ENCODE peak calls at places on chromosomes 7 and 10, in six cellular contexts. O, B, U, F, H and C are unnamed samples.

GRCh38 chr7:121343302-121343701 is 14.5 kb downstream of the WNT16 start:
- DNase-seq in O (no peak), U (no peak), F (no peak), B (no peak), H (no peak), C (no peak)

GRCh38 chr10:132388901-132389630 is 7.9 kb upstream of the PWWP2B start:
- DNase-seq in H (no peak), B (no peak), O (no peak), F (no peak), U (no peak), C (no peak)

GRCh38 chr7:105924950-105925349 is 38.1 kb upstream of the CDHR3 start:
- DNase-seq in B (no peak), O (no peak), U (peak), H (no peak), F (no peak), C (no peak)

GRCh38 chr7:140841316-140841715 is 83.4 kb downstream of the BRAF start:
- DNase-seq in B (no peak), H (no peak), F (no peak), U (no peak), O (no peak), C (peak)

GRCh38 chr7:134513169-134513752 is 14.1 kb upstream of the AKR1B10 start:
- DNase-seq in O (peak), U (peak), B (peak), H (peak), F (peak), C (peak)

GRCh38 chr10:18651324-18652007 is at the start of gene NSUN6:
- DNase-seq in H (peak), F (peak), O (no peak), U (peak), B (peak), C (peak)

GRCh38 chr10:11051001-11051324 is 33.3 kb downstream of the CELF2 start:
- DNase-seq in U (no peak), H (no peak), B (no peak), O (no peak), F (no peak), C (no peak)

GRCh38 chr7:22885824-22886255 is 63.2 kb upstream of the TOMM7 start:
- DNase-seq in U (peak), B (no peak), F (no peak), H (no peak), O (no peak), C (no peak)

GRCh38 chr10:132899751-132900065 is 42.7 kb downstream of the CFAP46 start:
- DNase-seq in H (no peak), B (no peak), U (no peak), O (no peak), F (no peak), C (no peak)

GRCh38 chr7:147193476-147193875 is 1076.9 kb downstream of the CNTNAP2 start:
- DNase-seq in F (no peak), H (no peak), O (no peak), B (no peak), U (no peak), C (no peak)

GRCh38 chr10:60717852-60718251 is 60.4 kb upstream of the CDK1 start:
- DNase-seq in O (no peak), F (no peak), H (no peak), B (no peak), U (peak), C (no peak)

DNA sequence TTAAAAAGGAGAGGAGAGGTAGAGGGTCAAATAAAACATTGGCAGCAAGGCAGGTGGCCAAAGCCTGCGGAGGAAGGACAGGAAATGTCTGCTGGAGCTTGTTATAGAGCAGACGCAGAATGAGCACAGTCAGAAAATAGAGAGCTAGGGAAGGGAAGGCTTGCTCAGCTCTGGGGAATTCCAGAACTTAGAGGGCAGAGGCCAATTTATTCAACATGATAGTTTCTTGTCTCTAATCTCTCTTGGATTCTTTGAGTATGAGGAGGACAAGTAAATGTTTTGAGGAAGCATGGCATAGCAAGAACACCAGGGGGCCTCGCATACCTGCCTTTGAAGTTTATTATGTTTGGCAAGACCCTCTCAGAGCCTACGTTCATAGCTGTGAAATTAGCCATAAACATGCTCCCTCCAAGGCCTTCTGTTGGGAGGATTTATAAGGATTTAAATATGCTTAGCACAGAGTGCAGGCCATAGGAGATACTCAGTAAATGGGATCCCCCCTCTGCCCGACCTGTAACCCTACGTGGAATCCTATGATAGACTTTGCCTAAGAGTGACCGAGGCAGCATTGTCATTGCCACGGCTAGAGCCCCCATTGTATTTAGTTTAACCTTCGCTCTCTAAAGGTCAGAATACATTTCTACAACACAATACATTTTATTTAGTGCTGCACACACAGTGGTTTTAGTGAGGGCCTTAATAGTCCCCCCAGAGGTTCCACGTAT is 293.9 kb downstream of the CCDC3 start:
- DNase-seq in B (no peak), F (no peak), U (peak), O (no peak), H (peak), C (peak)
- TF ChIP-seq CTCF in B (peak), F (peak), U (peak), O (peak), H (peak), C (peak)

GRCh38 chr7:131506597-131506996 is 49.8 kb downstream of the PODXL start:
- DNase-seq in O (no peak), F (no peak), B (no peak), U (no peak), H (no peak), C (no peak)
- TF ChIP-seq CTCF in O (peak), F (no peak), B (no peak), U (no peak), H (peak), C (no peak)

DNA sequence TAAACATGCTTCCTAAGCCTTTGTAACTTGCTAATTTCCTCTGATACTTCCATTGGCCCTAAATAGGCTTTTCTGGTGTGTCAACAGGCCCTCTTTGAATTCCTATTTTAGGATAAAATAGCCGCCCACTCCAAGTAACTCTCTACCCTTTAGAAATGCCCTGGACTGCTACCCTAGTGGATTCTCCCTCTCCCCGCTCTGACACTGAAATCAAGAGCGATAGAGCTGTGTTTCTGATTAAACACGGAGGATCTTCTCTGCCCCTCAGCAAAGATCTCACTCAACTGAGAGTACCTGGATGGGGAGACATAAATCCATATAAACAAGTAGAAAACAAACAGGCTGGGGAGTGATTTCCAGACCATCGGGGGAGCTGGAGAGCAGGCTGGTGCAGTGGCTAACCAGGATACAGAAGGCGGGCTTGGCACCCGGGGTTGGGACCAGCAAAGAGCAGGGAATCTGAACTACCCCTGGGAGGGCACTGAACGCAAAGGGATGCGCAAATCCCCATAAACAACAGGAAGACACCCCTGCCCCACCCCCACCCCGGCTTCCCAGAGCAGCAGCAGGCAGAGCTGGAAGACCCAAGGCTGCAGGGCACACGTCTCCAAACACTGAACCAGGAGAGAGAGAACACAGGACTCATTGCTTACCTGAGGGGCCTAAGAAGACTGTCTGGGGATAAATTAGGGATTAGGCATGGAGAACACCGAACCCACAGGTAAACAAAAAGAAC is 2.5 kb downstream of the ASB13 start:
- DNase-seq in O (no peak), H (no peak), B (no peak), U (no peak), F (no peak), C (no peak)
- TF ChIP-seq CTCF in O (no peak), H (no peak), B (no peak), U (no peak), F (no peak), C (no peak)

DNA sequence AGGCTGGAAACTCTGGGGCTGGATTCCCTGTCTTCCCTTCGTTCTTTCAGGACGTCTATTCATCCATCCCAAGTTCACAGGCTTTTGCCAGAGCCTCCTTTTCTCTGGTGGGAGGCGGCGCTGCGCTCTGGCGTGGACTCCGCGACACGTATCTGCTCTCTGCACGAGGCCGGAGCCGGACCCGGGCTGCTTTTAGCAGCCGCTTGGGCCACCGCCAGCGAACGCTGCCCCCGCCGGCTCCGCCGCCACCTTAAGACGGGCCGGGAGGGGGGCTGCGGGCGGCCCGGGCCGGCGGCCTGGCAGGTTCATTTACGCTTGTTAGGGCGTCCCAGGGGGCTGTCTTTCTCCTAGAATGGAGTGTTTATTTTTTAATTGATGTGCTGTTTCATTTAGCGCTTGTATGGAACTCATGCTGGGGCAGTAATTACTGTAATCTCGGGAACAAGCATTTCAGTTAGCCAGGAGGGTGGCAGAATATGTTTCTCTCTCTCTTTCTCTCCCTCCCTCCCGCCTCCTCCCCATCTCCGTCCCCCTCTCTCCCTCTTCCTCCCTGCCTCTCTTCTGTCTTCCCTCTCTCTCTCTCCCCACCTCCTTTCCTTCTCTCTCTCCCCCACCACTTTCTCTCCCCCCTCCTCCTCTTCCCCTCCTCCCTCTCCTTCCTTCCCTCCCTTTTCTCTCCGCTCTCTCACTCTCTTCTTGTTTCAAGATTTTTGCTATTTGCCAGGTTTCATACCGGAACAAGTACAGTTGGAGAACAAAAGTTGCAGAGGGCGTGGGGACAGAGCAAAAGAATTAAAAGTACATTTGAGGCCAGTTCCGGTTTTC is 1.3 kb upstream of the FZD8 start:
- DNase-seq in O (no peak), B (peak), U (peak), H (peak), F (peak), C (peak)
- TF ChIP-seq CTCF in O (no peak), B (no peak), U (no peak), H (no peak), F (no peak), C (no peak)

DNA sequence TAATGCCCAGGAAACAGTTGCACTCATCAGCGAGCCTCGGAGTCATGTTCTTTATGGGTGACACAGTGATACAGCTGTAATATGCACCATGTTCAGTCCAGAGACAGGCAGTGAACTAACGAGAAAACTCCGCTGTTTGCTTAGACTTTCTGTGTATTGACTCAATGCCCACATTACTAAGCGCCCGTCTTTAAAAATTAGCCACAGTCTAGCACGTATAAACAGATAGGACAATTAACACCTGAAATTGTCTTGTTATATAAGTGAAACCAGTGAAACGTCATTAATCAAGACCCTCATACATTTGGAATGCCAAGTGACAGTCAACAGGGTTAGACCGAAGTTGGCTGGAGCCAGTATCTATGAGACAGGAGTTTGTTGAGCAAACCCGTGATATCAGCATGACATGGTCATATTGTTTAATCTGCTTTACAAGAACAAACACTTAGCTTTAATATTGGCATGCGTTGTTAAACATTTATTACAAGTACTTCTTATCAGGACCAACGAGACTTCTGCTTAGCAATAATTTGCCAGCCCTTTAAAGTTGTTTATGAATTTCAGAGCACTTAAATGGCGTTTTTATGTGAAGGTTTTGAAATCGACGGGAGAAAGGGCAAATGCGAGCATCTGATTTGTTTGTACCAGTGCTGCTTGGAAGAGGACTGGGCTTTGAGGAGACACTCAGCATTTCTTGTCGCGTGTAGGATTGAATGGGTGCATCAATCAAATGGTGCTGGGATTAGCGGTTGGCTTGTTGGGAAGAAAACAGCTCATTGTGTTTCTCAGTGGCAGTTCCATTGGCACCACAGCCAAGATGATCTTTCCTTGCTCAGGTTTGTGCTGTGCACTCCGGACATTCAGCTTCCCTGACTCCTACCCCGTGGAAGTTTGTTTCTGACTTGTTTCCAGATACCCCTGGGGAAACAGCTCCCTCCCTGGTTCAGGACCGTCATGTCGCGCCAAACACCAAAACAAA is 56.3 kb downstream of the CAMK1D start:
- DNase-seq in B (peak), H (no peak), U (no peak), O (peak), F (no peak), C (no peak)
- TF ChIP-seq CTCF in B (no peak), H (no peak), U (no peak), O (no peak), F (no peak), C (no peak)

DNA sequence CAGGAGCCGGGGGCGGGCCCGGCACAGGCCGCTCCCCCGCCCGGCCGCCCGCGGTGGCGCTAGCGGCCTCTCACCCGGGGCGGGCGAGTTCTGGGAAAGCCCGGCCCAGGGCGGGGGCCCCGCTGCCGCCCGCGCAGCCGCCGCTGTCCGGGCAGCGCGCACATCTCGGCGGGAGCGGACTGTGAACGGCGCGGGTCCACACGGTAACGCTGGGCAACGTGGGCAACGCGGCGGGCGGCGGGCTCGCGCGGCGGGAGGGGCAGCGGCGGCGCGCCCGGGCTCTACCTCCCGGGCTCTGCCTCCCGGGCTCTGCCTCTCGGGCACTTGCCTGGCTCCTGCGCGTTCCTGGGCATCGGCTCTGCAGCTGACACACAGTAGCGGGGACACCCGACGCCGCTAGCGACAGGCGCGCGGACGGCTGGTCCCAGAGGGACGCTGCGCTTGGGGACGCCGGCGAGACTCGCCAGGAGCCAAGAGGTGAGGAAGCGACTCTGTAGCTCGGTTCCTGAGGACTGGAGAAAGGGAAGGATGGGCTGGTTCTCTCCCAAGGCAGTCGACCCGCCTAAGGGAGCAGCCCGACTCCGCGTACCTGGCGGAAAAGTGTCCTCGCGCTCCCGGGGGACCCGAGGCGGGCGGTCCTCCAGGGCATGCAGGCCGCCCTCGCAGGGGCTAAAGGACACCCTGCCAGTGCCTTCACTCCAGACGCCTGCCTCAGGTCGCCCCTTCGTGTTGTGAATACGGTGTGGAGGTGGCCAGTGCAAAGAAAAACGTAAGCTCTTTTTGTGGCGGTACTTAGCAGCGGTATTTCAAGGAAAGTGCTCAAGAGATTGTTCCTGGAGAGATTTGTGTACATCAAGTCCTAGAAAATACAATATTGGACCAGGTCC is at the start of gene PLCE1:
- DNase-seq in U (peak), F (peak), H (no peak), B (peak), O (no peak), C (peak)
- TF ChIP-seq CTCF in U (no peak), F (no peak), H (no peak), B (no peak), O (peak), C (no peak)

GRCh38 chr10:103478671-103479070 is 369 bp downstream of the CALHM3 start:
- DNase-seq in F (no peak), H (no peak), B (no peak), O (no peak), U (no peak), C (no peak)

GRCh38 chr10:103474077-103474476 is 5.0 kb downstream of the CALHM3 start:
- DNase-seq in F (no peak), U (no peak), H (no peak), O (no peak), B (no peak), C (no peak)

GRCh38 chr10:103479135-103479534 is at the start of gene CALHM3:
- DNase-seq in H (no peak), B (no peak), F (no peak), O (no peak), U (no peak), C (no peak)

GRCh38 chr10:103475437-103475836 is 3.6 kb downstream of the CALHM3 start:
- DNase-seq in U (no peak), H (no peak), O (no peak), F (no peak), B (no peak), C (no peak)

GRCh38 chr10:103476046-103476768 is 2.8 kb downstream of the CALHM3 start:
- DNase-seq in F (no peak), B (no peak), O (no peak), U (peak), H (no peak), C (no peak)
- TF ChIP-seq CTCF in F (no peak), B (no peak), O (no peak), U (peak), H (peak), C (no peak)